ENCODE peak calls at places on chromosomes 7 and 10, in six cellular contexts. M, L, Q, R, G and P are unnamed samples.
A peak's percentile ranks its signal among the peaks of the same experiment; 100 is the strongest.

GRCh38 chr10:87506988-87507387 is 2.3 kb downstream of the MINPP1 start:
- DNase-seq in M (no peak), L (no peak), R (no peak), G (no peak), Q (no peak), P (no peak)

GRCh38 chr7:44325811-44326241 is 432 bp upstream of the CAMK2B start:
- DNase-seq in Q (no peak), M (no peak), G (no peak), L (peak; percentile 35), R (no peak), P (peak; percentile 31)

GRCh38 chr10:10589540-10589939 is 428.1 kb upstream of the CELF2 start:
- DNase-seq in M (no peak), G (peak; percentile 56), R (no peak), L (no peak), Q (no peak), P (no peak)

GRCh38 chr10:112913255-112913654 is 36.8 kb upstream of the TCF7L2 start:
- DNase-seq in R (no peak), G (no peak), M (no peak), L (no peak), Q (no peak), P (no peak)

GRCh38 chr7:143399642-143400041 is 9.0 kb downstream of the EPHA1 start:
- DNase-seq in R (no peak), M (no peak), G (no peak), Q (no peak), L (no peak), P (no peak)

GRCh38 chr7:11082552-11083213 is 109.0 kb downstream of the PHF14 start:
- DNase-seq in Q (peak; percentile 75), G (no peak), M (no peak), L (no peak), R (peak; percentile 6), P (peak; percentile 90)

GRCh38 chr10:9075420-9075819 is 1020.9 kb downstream of the GATA3 start:
- DNase-seq in M (no peak), Q (no peak), G (peak; percentile 28), R (no peak), L (no peak), P (no peak)

GRCh38 chr10:16314259-16314658 is 122.6 kb upstream of the PTER start:
- DNase-seq in M (no peak), L (peak; percentile 0), Q (peak; percentile 20), G (no peak), R (peak; percentile 17), P (peak; percentile 9)

GRCh38 chr7:141358376-141358775 is 192.8 kb upstream of the AGK start:
- DNase-seq in R (no peak), M (no peak), Q (no peak), G (no peak), L (no peak), P (no peak)

GRCh38 chr10:35328404-35329037 is 7.8 kb upstream of the CCNY start:
- DNase-seq in R (no peak), G (no peak), Q (no peak), M (no peak), L (no peak), P (no peak)

GRCh38 chr7:134422646-134423045 is 36.3 kb downstream of the AKR1B1 start:
- DNase-seq in R (no peak), Q (peak; percentile 9), L (no peak), M (no peak), G (no peak), P (peak; percentile 74)

GRCh38 chr7:111232249-111233084 is 141.5 kb downstream of the LRRN3 start:
- DNase-seq in M (no peak), R (no peak), Q (peak; percentile 28), G (peak; percentile 76), L (peak; percentile 13), P (peak; percentile 61)

GRCh38 chr7:999921-1000593 is 17.1 kb downstream of the CYP2W1 start:
- DNase-seq in L (no peak), G (no peak), R (no peak), Q (no peak), M (peak; percentile 32), P (no peak)

GRCh38 chr7:154231732-154232131 is 179.5 kb downstream of the DPP6 start:
- DNase-seq in L (peak; percentile 36), R (peak; percentile 38), Q (no peak), G (no peak), M (no peak), P (no peak)

GRCh38 chr7:116601426-116601825 is 70.6 kb upstream of the MET start:
- DNase-seq in L (no peak), G (no peak), R (no peak), Q (no peak), M (no peak), P (no peak)

GRCh38 chr10:11819027-11819426 is 4.1 kb upstream of the PROSER2 start:
- DNase-seq in Q (no peak), G (no peak), M (no peak), L (no peak), R (no peak), P (no peak)

GRCh38 chr7:85529197-85529596 is 342.3 kb upstream of the SEMA3D start:
- DNase-seq in R (no peak), M (no peak), L (no peak), Q (no peak), G (peak; percentile 11), P (no peak)

GRCh38 chr7:14199336-14199735 is 209.9 kb upstream of the ETV1 start:
- DNase-seq in G (no peak), R (no peak), M (no peak), L (no peak), Q (no peak), P (no peak)

GRCh38 chr7:8254667-8255066 is 7.3 kb downstream of the ICA1 start:
- DNase-seq in Q (no peak), R (no peak), M (no peak), L (no peak), G (no peak), P (no peak)

GRCh38 chr7:150942591-150943452 is 35.3 kb downstream of the KCNH2 start:
- DNase-seq in Q (no peak), G (no peak), M (no peak), R (no peak), L (no peak), P (no peak)

GRCh38 chr10:30529373-30529998 is 95.5 kb downstream of the MAP3K8 start:
- DNase-seq in R (no peak), L (peak; percentile 94), M (peak; percentile 77), Q (no peak), G (no peak), P (no peak)

GRCh38 chr10:125158528-125159485 is 1.6 kb downstream of the CTBP2 start:
- DNase-seq in Q (no peak), R (peak; percentile 65), L (peak; percentile 67), M (no peak), G (peak; percentile 76), P (peak; percentile 52)

GRCh38 chr10:102856758-102857424 is 2.8 kb downstream of the BORCS7 start:
- DNase-seq in L (no peak), M (no peak), Q (no peak), G (no peak), R (peak; percentile 23), P (no peak)
- TF ChIP-seq MYC in L (no peak), M (no peak), Q (no peak), G (no peak), R (no peak), P (no peak)

DNA sequence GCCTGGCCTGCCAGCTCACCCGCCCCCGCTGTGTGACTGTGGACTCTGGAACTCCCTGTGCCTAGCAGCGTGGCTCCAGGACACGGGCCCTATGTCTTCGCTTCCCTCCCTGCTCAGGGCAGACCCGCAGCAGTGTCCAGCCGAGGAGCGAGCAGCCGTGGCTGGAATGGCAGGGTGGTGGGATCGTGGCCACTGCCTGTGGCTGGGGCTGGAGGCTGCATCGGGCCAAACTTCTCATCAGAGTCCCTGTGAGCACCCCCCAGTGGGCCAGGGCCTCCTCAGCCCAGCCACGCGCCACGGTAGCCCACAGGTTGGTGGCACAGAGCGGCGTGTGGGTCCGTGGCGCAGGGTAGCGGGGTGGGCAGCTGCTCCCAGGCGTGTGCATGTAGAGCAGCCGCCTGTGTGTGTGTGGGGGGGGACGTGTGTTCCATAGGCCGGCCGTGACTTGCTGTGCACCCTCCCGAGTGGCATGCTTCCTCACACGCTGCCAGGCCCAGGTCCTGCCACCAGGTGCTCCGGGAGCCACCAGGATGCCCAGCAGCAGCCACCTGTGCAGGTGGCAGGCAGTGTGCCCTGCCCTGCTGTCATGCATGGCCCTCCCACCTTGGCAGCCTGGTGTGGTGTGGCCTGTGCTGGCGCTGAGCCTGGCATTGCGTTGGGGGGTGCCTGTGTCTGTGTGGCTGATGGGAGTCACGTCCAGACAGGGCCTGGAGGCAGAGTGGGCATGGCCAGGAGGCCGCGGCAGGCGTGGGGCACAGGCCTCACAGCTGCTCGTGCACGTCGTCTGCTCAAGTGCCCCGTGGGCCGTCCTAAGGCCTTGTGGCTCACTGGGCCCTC is 8.4 kb downstream of the TTYH3 start:
- DNase-seq in Q (no peak), R (no peak), L (no peak), M (no peak), G (no peak), P (no peak)
- TF ChIP-seq MYC in Q (no peak), R (no peak), L (no peak), M (no peak), G (no peak), P (no peak)

GRCh38 chr10:4685904-4686643 is 139.9 kb upstream of the AKR1E2 start:
- DNase-seq in Q (no peak), M (no peak), G (no peak), R (no peak), L (no peak), P (no peak)

GRCh38 chr10:4688620-4689019 is 137.4 kb upstream of the AKR1E2 start:
- DNase-seq in G (peak; percentile 23), Q (no peak), L (no peak), M (no peak), R (no peak), P (no peak)

GRCh38 chr10:4686644-4686996 is 139.4 kb upstream of the AKR1E2 start:
- DNase-seq in L (no peak), M (no peak), Q (peak; percentile 39), R (no peak), G (no peak), P (peak; percentile 51)

GRCh38 chr10:4688168-4688567 is 137.8 kb upstream of the AKR1E2 start:
- DNase-seq in L (no peak), R (no peak), G (no peak), M (no peak), Q (no peak), P (no peak)

DNA sequence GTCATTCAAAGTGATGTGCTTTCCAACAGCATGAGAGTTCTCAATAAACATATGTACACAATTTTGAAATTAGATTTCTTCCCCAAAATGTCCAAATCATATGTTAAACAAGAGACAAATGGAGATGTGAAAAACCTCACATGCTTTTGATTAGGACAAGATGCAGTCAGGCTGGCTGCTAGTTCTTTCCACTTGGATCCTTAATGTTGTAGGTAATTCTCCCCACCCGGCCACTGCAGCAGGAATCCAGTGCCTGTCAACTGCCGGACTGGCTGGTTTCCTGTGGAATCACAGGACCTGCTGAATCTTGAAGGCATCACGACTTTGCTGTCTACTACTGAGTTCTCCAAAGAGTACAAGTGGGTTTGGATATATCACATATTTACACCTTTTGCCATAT is 138.6 kb upstream of the AKR1E2 start:
- DNase-seq in G (no peak), R (no peak), Q (no peak), M (no peak), L (no peak), P (no peak)
- TF ChIP-seq MYC in G (no peak), R (no peak), Q (no peak), M (no peak), L (no peak), P (no peak)

GRCh38 chr7:46244752-46245151 is 323.7 kb upstream of the IGFBP3 start:
- DNase-seq in M (no peak), R (no peak), Q (no peak), L (no peak), G (no peak), P (no peak)

GRCh38 chr7:46243406-46243805 is 322.3 kb upstream of the IGFBP3 start:
- DNase-seq in R (no peak), Q (no peak), G (no peak), M (no peak), L (no peak), P (no peak)

GRCh38 chr7:46245587-46246111 is 324.6 kb upstream of the IGFBP3 start:
- DNase-seq in M (no peak), G (peak; percentile 2), Q (no peak), R (no peak), L (no peak), P (no peak)

GRCh38 chr7:46239856-46240255 is 318.8 kb upstream of the IGFBP3 start:
- DNase-seq in Q (no peak), L (no peak), M (no peak), R (no peak), G (no peak), P (no peak)
- TF ChIP-seq MYC in Q (no peak), L (no peak), M (no peak), R (no peak), G (no peak), P (no peak)